ENCODE peak calls at places on chromosomes 1 and 21, in nine cellular contexts. M is activated naive CD4-positive, alpha-beta T cell treated with anti-CD3 and anti-CD28 coated beads, Interleukin-2, amount 50 U/mL, for 16 hours; L is coronary artery; I is activated CD4-positive, alpha-beta T cell treated with anti-CD3 and anti-CD28 coated beads for 1 hour; S is stimulated activated CD4-positive, alpha-beta T cell treated with anti-CD3 and anti-CD28 coated beads, Interleukin-4, amount 100 ng/mL, for 1 hour; V is GF-D8; J is activated T-helper 1 cell treated with anti-CD3 and anti-CD28 coated beads, Interleukin-12 subunit alpha, Interleukin-12 subunit beta, Interleukin-2, Interleukin-4 antibody, amounts not matched to agents 30 ng/mL and 10 ng/mL and 1 ng/mL, durations not matched to agents 14 hours and 24 hours and 36 hours; O is HT-29; R is H1. W is an unnamed sample.
A peak's percentile ranks its signal among the peaks of the same experiment; 100 is the strongest.

GRCh38 chr1:154747841-154748766 is 122.0 kb downstream of the KCNN3 start:
- DNase-seq in M (peak; percentile 51), O (no peak), R (no peak), J (peak; percentile 59), V (peak; percentile 53), S (peak; percentile 52), L (peak; percentile 59), I (peak; percentile 38), W (no peak)

GRCh38 chr1:226236826-226237225 is 13.4 kb downstream of the MIXL1 start:
- DNase-seq in M (no peak), R (no peak), L (no peak), J (no peak), O (no peak), S (no peak), I (no peak), V (no peak), W (no peak)

GRCh38 chr1:60972841-60973364 is 109.5 kb upstream of the NFIA start:
- DNase-seq in J (no peak), R (no peak), O (no peak), L (no peak), M (no peak), I (no peak), V (no peak), S (no peak), W (no peak)

GRCh38 chr1:32962248-32962896 is 2.2 kb downstream of the RNF19B start:
- DNase-seq in O (peak; percentile 30), M (no peak), V (peak; percentile 12), S (no peak), I (no peak), R (no peak), J (no peak), L (no peak), W (peak; percentile 34)

GRCh38 chr1:57321776-57322175 is 102.1 kb downstream of the DAB1 start:
- DNase-seq in I (no peak), V (no peak), R (no peak), L (no peak), M (no peak), J (no peak), S (no peak), O (no peak), W (no peak)

GRCh38 chr1:117758444-117759316 is 152.8 kb downstream of the TENT5C start:
- DNase-seq in V (no peak), O (peak; percentile 82), M (peak; percentile 61), J (peak; percentile 51), S (peak; percentile 53), L (no peak), I (peak; percentile 55), R (peak; percentile 85), W (peak; percentile 91)

GRCh38 chr1:201219481-201220387 is 29.1 kb downstream of the IGFN1 start:
- DNase-seq in R (peak; percentile 23), L (peak; percentile 16), M (no peak), O (no peak), V (no peak), I (no peak), S (no peak), J (no peak), W (no peak)

GRCh38 chr1:111716371-111716770 is 22.8 kb downstream of the INKA2 start:
- DNase-seq in M (no peak), J (no peak), O (no peak), L (no peak), I (no peak), V (no peak), S (no peak), R (no peak), W (no peak)

GRCh38 chr1:43653339-43653738 is 3.4 kb downstream of the KDM4A start:
- DNase-seq in I (no peak), M (no peak), L (no peak), S (no peak), O (peak; percentile 32), R (peak; percentile 60), J (no peak), V (peak; percentile 29), W (peak; percentile 52)

GRCh38 chr1:27018316-27018715 is 5.7 kb upstream of the TENT5B start:
- DNase-seq in I (no peak), O (no peak), V (no peak), L (no peak), J (no peak), R (no peak), S (no peak), M (no peak), W (peak; percentile 36)

GRCh38 chr21:37580690-37581089 is 214.1 kb downstream of the DYRK1A start:
- DNase-seq in M (no peak), L (no peak), O (no peak), I (no peak), R (no peak), S (no peak), J (no peak), V (no peak), W (peak; percentile 96)

GRCh38 chr1:162944974-162945639 is 84.1 kb upstream of the CCDC190 start:
- DNase-seq in O (no peak), J (no peak), R (no peak), M (no peak), L (no peak), V (no peak), I (no peak), S (no peak), W (no peak)

GRCh38 chr1:226309398-226310122 is 596 bp upstream of the LIN9 start:
- DNase-seq in J (no peak), I (no peak), R (no peak), M (no peak), O (peak; percentile 41), S (no peak), L (peak; percentile 77), V (peak; percentile 20), W (peak; percentile 37)

GRCh38 chr1:171081220-171081993 is 9.3 kb upstream of the FMO3 start:
- DNase-seq in R (no peak), M (no peak), O (peak; percentile 2), J (no peak), V (no peak), S (no peak), L (no peak), I (no peak), W (peak; percentile 29)

GRCh38 chr1:182575540-182576149 is 13.4 kb downstream of the RNASEL start:
- DNase-seq in J (no peak), R (no peak), O (peak; percentile 57), S (no peak), M (no peak), V (no peak), I (no peak), L (no peak), W (no peak)

W was measured in dermis blood vessel endothelial cell.